ENCODE peak calls at places on chromosomes 7 and 10, in five cellular contexts. Q, D, K, W and I are unnamed samples.

GRCh38 chr7:144057954-144058353 is 9.2 kb downstream of the OR2A5 start:
- DNase-seq in D (no peak), K (no peak), W (no peak), Q (no peak), I (no peak)

GRCh38 chr10:95480901-95481491 is 80.2 kb downstream of the SORBS1 start:
- DNase-seq in D (no peak), K (no peak), W (no peak), Q (no peak), I (no peak)

GRCh38 chr7:111730476-111731300 is 168.4 kb upstream of the IMMP2L start:
- DNase-seq in W (peak), K (no peak), Q (no peak), D (peak), I (no peak)

GRCh38 chr10:131615150-131615549 is 285.7 kb upstream of the PPP2R2D start:
- DNase-seq in W (no peak), K (no peak), Q (no peak), D (no peak), I (no peak)

GRCh38 chr7:129831424-129832058 is 121.2 kb downstream of the UBE2H start:
- DNase-seq in K (no peak), D (no peak), W (no peak), Q (no peak), I (no peak)

GRCh38 chr10:35007858-35008301 is 82.3 kb downstream of the CUL2 start:
- DNase-seq in W (no peak), D (no peak), Q (no peak), K (no peak), I (no peak)

GRCh38 chr7:3073763-3074460 is 30.2 kb upstream of the CARD11 start:
- DNase-seq in D (no peak), Q (no peak), K (no peak), W (no peak), I (no peak)

GRCh38 chr10:21517134-21517982 is 8.1 kb downstream of the SKIDA1 start:
- DNase-seq in D (peak), K (no peak), Q (no peak), W (no peak), I (no peak)

GRCh38 chr7:143183024-143183423 is at the start of gene TAS2R39:
- DNase-seq in Q (no peak), D (no peak), W (no peak), K (no peak), I (no peak)

GRCh38 chr7:100911484-100911883 is 15.8 kb upstream of the ACHE start:
- DNase-seq in Q (no peak), D (no peak), K (no peak), W (no peak), I (no peak)

GRCh38 chr7:108290344-108291134 is 160.4 kb upstream of the LAMB4 start:
- DNase-seq in K (no peak), Q (no peak), D (no peak), W (no peak), I (no peak)

GRCh38 chr7:836429-836828 is 4.2 kb downstream of the SUN1 start:
- DNase-seq in K (no peak), D (no peak), W (no peak), Q (no peak), I (no peak)

GRCh38 chr7:150451833-150452431 is 1.5 kb downstream of the GIMAP8 start:
- DNase-seq in Q (no peak), D (no peak), K (no peak), W (no peak), I (no peak)

GRCh38 chr10:78416031-78416800 is 382.6 kb downstream of the RPS24 start:
- DNase-seq in W (no peak), Q (no peak), D (no peak), K (no peak), I (no peak)

GRCh38 chr7:30549933-30550493 is 44.7 kb upstream of the GARS1 start:
- DNase-seq in Q (no peak), K (no peak), W (no peak), D (no peak), I (no peak)

GRCh38 chr10:95500649-95501048 is 60.5 kb downstream of the SORBS1 start:
- DNase-seq in D (no peak), W (no peak), K (no peak), Q (no peak), I (no peak)

GRCh38 chr10:124743188-124744046 is 761 bp downstream of the FAM53B start:
- DNase-seq in W (no peak), Q (no peak), K (no peak), D (peak), I (no peak)

GRCh38 chr7:30780909-30781308 is 9.7 kb downstream of the MINDY4 start:
- DNase-seq in D (no peak), W (no peak), K (no peak), Q (no peak), I (no peak)

GRCh38 chr7:14403587-14403986 is 414.1 kb upstream of the ETV1 start:
- DNase-seq in Q (no peak), K (no peak), W (no peak), D (no peak), I (no peak)

GRCh38 chr10:50937230-50937907 is 51.9 kb upstream of the A1CF start:
- DNase-seq in W (no peak), Q (no peak), D (no peak), K (no peak), I (no peak)

GRCh38 chr7:157021071-157021891 is 10.8 kb upstream of the MNX1 start:
- DNase-seq in W (no peak), D (peak), K (no peak), Q (no peak), I (no peak)

GRCh38 chr7:1076184-1077072 is 11.5 kb upstream of the GPER1 start:
- DNase-seq in W (no peak), Q (no peak), K (no peak), D (no peak), I (no peak)

GRCh38 chr7:28301148-28301641 is 111.1 kb upstream of the CREB5 start:
- DNase-seq in W (no peak), D (no peak), Q (no peak), K (no peak), I (no peak)

GRCh38 chr7:18829101-18829486 is 288.3 kb downstream of the TWIST1 start:
- DNase-seq in W (no peak), D (no peak), K (no peak), Q (no peak), I (no peak)

GRCh38 chr7:102393467-102393866 is 2.7 kb upstream of the PRKRIP1 start:
- DNase-seq in K (no peak), D (no peak), Q (no peak), W (no peak), I (no peak)

GRCh38 chr7:114405427-114405826 is 9.2 kb upstream of the FOXP2 start:
- DNase-seq in Q (no peak), W (no peak), D (no peak), K (no peak), I (no peak)

GRCh38 chr10:639751-640672 is 49.5 kb downstream of the DIP2C start:
- DNase-seq in W (no peak), K (no peak), Q (no peak), D (no peak), I (no peak)

GRCh38 chr10:11404931-11405330 is 206.5 kb downstream of the USP6NL start:
- DNase-seq in Q (no peak), W (no peak), K (no peak), D (no peak), I (no peak)

GRCh38 chr7:149496642-149497391 is 792 bp downstream of the ZNF746 start:
- DNase-seq in Q (peak), D (peak), K (peak), W (peak), I (no peak)

GRCh38 chr7:4726568-4726967 is 44.5 kb downstream of the FOXK1 start:
- DNase-seq in D (no peak), W (no peak), K (no peak), Q (no peak), I (no peak)

GRCh38 chr7:53437336-53437735 is 401.9 kb downstream of the POM121L12 start:
- DNase-seq in D (no peak), Q (no peak), W (no peak), K (no peak), I (no peak)

GRCh38 chr7:95700917-95701316 is 71.4 kb upstream of the DYNC1I1 start:
- DNase-seq in Q (no peak), D (no peak), W (no peak), K (no peak), I (no peak)

GRCh38 chr7:27179503-27180430 is 5.3 kb downstream of the HOXA11 start:
- DNase-seq in W (peak), K (peak), D (peak), Q (no peak), I (peak)